ENCODE peak calls at places on chromosome 16, in seven cellular contexts. O is GM12878, B is GM12891, W is K562, T is HepG2, D is H1, E is SK-N-SH. H is an unnamed sample.
A peak's percentile ranks its signal among the peaks of the same experiment; 100 is the strongest.

GRCh38 chr16:73057369-73058210 is 9.7 kb upstream of the ZFHX3 start:
- DNase-seq in B (no peak), E (peak; percentile 76), W (peak; percentile 43), O (no peak), D (peak; percentile 65), T (no peak), H (no peak)

GRCh38 chr16:68200120-68200783 is 35.7 kb downstream of the ESRP2 start:
- DNase-seq in T (no peak), W (no peak), E (no peak), B (no peak), D (no peak), O (no peak), H (no peak)

GRCh38 chr16:2513405-2514332 is at the start of gene ATP6V0C:
- DNase-seq in B (peak; percentile 93), D (peak; percentile 96), E (peak; percentile 97), W (peak; percentile 88), T (peak; percentile 83), O (peak; percentile 40), H (peak; percentile 94)

GRCh38 chr16:85148959-85149358 is 36.7 kb upstream of the CIBAR2 start:
- DNase-seq in E (no peak), O (no peak), B (no peak), T (no peak), D (no peak), W (no peak), H (no peak)

GRCh38 chr16:4176794-4177438 is 60.7 kb upstream of the ADCY9 start:
- DNase-seq in W (peak; percentile 37), B (peak; percentile 30), E (no peak), T (peak; percentile 8), D (no peak), O (peak; percentile 21), H (no peak)

GRCh38 chr16:64410306-64410705 is 711.6 kb downstream of the CDH11 start:
- DNase-seq in E (no peak), O (no peak), T (no peak), B (no peak), D (no peak), W (no peak), H (no peak)

GRCh38 chr16:17921357-17921978 is 415.1 kb downstream of the NPIPA8 start:
- DNase-seq in O (no peak), D (peak; percentile 73), T (peak; percentile 64), B (peak; percentile 19), E (peak; percentile 6), W (peak; percentile 70), H (no peak)

GRCh38 chr16:75695708-75696107 is 5.6 kb downstream of the DUXB start:
- DNase-seq in O (no peak), T (peak; percentile 46), B (no peak), D (no peak), W (peak; percentile 58), E (peak; percentile 35), H (no peak)

GRCh38 chr16:8374586-8374985 is 215.7 kb downstream of the TMEM114 start:
- DNase-seq in E (no peak), B (no peak), O (no peak), W (no peak), D (no peak), T (no peak), H (no peak)

GRCh38 chr16:84774810-84775209 is 45.0 kb upstream of the CRISPLD2 start:
- DNase-seq in T (no peak), W (no peak), O (no peak), E (no peak), B (no peak), D (no peak), H (no peak)

GRCh38 chr16:67881557-67882220 is 3.0 kb upstream of the NRN1L start:
- DNase-seq in D (no peak), W (no peak), T (no peak), O (no peak), E (no peak), B (no peak), H (no peak)

GRCh38 chr16:28924762-28925385 is at the start of gene RABEP2:
- DNase-seq in B (peak; percentile 95), D (peak; percentile 100), E (peak; percentile 100), T (peak; percentile 86), O (no peak), W (peak; percentile 96), H (peak; percentile 95)

GRCh38 chr16:72467157-72467759 is 295.3 kb upstream of the PMFBP1 start:
- DNase-seq in O (no peak), E (peak; percentile 37), B (no peak), W (peak; percentile 10), D (no peak), T (peak; percentile 69), H (no peak)

GRCh38 chr16:71421911-71422310 is 19.9 kb downstream of the TLE7 start:
- DNase-seq in B (no peak), O (no peak), W (peak; percentile 71), E (peak; percentile 36), D (peak; percentile 77), T (peak; percentile 58), H (no peak)

GRCh38 chr16:7140899-7141298 is 191.7 kb upstream of the RBFOX1 start:
- DNase-seq in E (no peak), B (no peak), W (no peak), T (no peak), O (no peak), D (no peak), H (no peak)

GRCh38 chr16:59067207-59067606 is 333.1 kb upstream of the GOT2 start:
- DNase-seq in E (no peak), T (no peak), O (no peak), W (no peak), D (no peak), B (no peak), H (no peak)

GRCh38 chr16:17336501-17336900 is 134.3 kb downstream of the XYLT1 start:
- DNase-seq in O (no peak), B (no peak), D (no peak), W (no peak), T (no peak), E (no peak), H (no peak)

GRCh38 chr16:72024862-72025382 is 16.4 kb downstream of the DHODH start:
- DNase-seq in D (no peak), B (no peak), T (peak; percentile 37), E (no peak), O (no peak), W (no peak), H (no peak)

GRCh38 chr16:30893744-30894539 is at the start of gene BCL7C:
- DNase-seq in D (peak; percentile 93), E (peak; percentile 96), T (peak; percentile 90), O (no peak), W (peak; percentile 92), B (peak; percentile 85), H (peak; percentile 82)

GRCh38 chr16:66050991-66051390 is 315.5 kb upstream of the CDH5 start:
- DNase-seq in W (no peak), B (no peak), D (no peak), T (no peak), E (no peak), O (no peak), H (no peak)

GRCh38 chr16:65119905-65120341 is 1.9 kb downstream of the CDH11 start:
- DNase-seq in T (no peak), D (no peak), W (no peak), O (no peak), B (no peak), E (no peak), H (no peak)

GRCh38 chr16:85535352-85536072 is 77.6 kb upstream of the GSE1 start:
- DNase-seq in O (no peak), B (no peak), T (peak; percentile 98), E (no peak), W (peak; percentile 99), D (no peak), H (no peak)

GRCh38 chr16:85842435-85842834 is 42.9 kb downstream of the COX4I1 start:
- DNase-seq in D (no peak), W (no peak), E (no peak), B (no peak), T (no peak), O (no peak), H (no peak)

GRCh38 chr16:12815361-12815760 is 11.7 kb upstream of the CPPED1 start:
- DNase-seq in E (no peak), D (no peak), O (no peak), B (no peak), W (no peak), T (peak; percentile 57), H (no peak)

GRCh38 chr16:2983706-2984136 is 3.5 kb upstream of the PKMYT1 start:
- DNase-seq in E (peak; percentile 96), B (peak; percentile 92), D (peak; percentile 95), W (peak; percentile 88), T (peak; percentile 42), O (no peak), H (peak; percentile 89)

GRCh38 chr16:56670640-56670934 is 973 bp downstream of the MT1H start:
- DNase-seq in B (no peak), W (no peak), T (no peak), E (no peak), O (no peak), D (no peak), H (no peak)

GRCh38 chr16:56675685-56676210 is 6.1 kb downstream of the MT1H start:
- DNase-seq in W (peak; percentile 15), O (no peak), T (no peak), E (no peak), D (peak; percentile 73), B (no peak), H (no peak)

GRCh38 chr16:56671706-56672105 is 2.1 kb downstream of the MT1H start:
- DNase-seq in T (no peak), B (no peak), O (no peak), W (no peak), D (no peak), E (no peak), H (no peak)

GRCh38 chr16:56673916-56674315 is 4.3 kb downstream of the MT1H start:
- DNase-seq in T (peak; percentile 47), W (no peak), B (no peak), E (no peak), D (no peak), O (no peak), H (no peak)

GRCh38 chr16:56672761-56673536 is 3.3 kb downstream of the MT1H start:
- DNase-seq in T (no peak), W (no peak), D (no peak), E (no peak), B (no peak), O (no peak), H (no peak)
- TF ChIP-seq TAF1 in T (no peak), W (no peak), D (no peak), E (no peak), B (no peak), O (no peak), H (no peak)

GRCh38 chr16:24255446-24256352 is at the start of gene CACNG3:
- DNase-seq in T (peak; percentile 37), B (peak; percentile 61), D (peak; percentile 96), O (no peak), E (peak; percentile 37), W (peak; percentile 89), H (peak; percentile 42)
- TF ChIP-seq TAF1 in T (no peak), B (no peak), D (no peak), O (no peak), E (no peak), W (no peak), H (no peak)

GRCh38 chr16:14562691-14563491 is 67.2 kb downstream of the PARN start:
- DNase-seq in W (no peak), E (no peak), D (no peak), O (no peak), B (no peak), T (peak; percentile 99), H (no peak)
- TF ChIP-seq TAF1 in W (no peak), E (no peak), D (no peak), O (no peak), B (no peak), T (peak; percentile 26), H (no peak)

GRCh38 chr16:14374451-14375131 is 255.5 kb downstream of the PARN start:
- DNase-seq in D (no peak), B (no peak), O (no peak), W (no peak), T (no peak), E (no peak), H (no peak)
- TF ChIP-seq TAF1 in D (no peak), B (no peak), O (no peak), W (no peak), T (no peak), E (no peak), H (no peak)

GRCh38 chr16:10067406-10067805 is 114.8 kb downstream of the GRIN2A start:
- DNase-seq in D (no peak), B (no peak), W (no peak), T (no peak), O (no peak), E (peak; percentile 13), H (no peak)
- TF ChIP-seq TAF1 in D (no peak), B (no peak), W (no peak), T (no peak), O (no peak), E (no peak), H (no peak)